ENCODE peak calls at places on chromosomes 5 and 9, in five cellular contexts. R is right atrium auricular region; V is NCI-H1105 treated with DMSO at 0.1 percent for 48 hours; D is CD8-positive, alpha-beta T cell; W is GM04503. Z is an unnamed sample.
A peak's percentile ranks its signal among the peaks of the same experiment; 100 is the strongest.

GRCh38 chr9:19184144-19184917 is 46.2 kb upstream of the DENND4C start:
- DNase-seq in R (peak; percentile 95), V (no peak), D (peak; percentile 82), W (peak; percentile 64), Z (peak; percentile 93)

GRCh38 chr5:60382761-60383160 is 317.2 kb downstream of the DEPDC1B start:
- DNase-seq in R (no peak), V (peak; percentile 7), D (no peak), W (peak; percentile 10), Z (peak; percentile 65)

GRCh38 chr5:83077662-83078261 is 415 bp downstream of the XRCC4 start:
- DNase-seq in R (no peak), V (no peak), D (no peak), W (no peak), Z (peak; percentile 37)

GRCh38 chr5:2254404-2254803 is 371.7 kb upstream of the IRX4 start:
- DNase-seq in R (no peak), V (no peak), D (no peak), W (no peak), Z (no peak)

GRCh38 chr9:94030318-94031179 is 53.7 kb upstream of the PTPDC1 start:
- DNase-seq in R (peak; percentile 90), V (peak; percentile 79), D (peak; percentile 80), W (peak; percentile 40), Z (peak; percentile 87)

GRCh38 chr5:104088876-104089778 is 526.5 kb upstream of the NUDT12 start:
- DNase-seq in R (no peak), V (no peak), D (no peak), W (peak; percentile 35), Z (peak; percentile 64)

GRCh38 chr9:104860280-104860679 is 67.7 kb downstream of the ABCA1 start:
- DNase-seq in R (no peak), V (no peak), D (no peak), W (no peak), Z (no peak)

GRCh38 chr5:72921886-72922285 is 34.0 kb upstream of the FCHO2 start:
- DNase-seq in R (no peak), V (no peak), D (no peak), W (no peak), Z (no peak)

GRCh38 chr9:70113403-70114022 is 69.9 kb downstream of the MAMDC2 start:
- DNase-seq in R (peak; percentile 77), V (peak; percentile 51), D (no peak), W (no peak), Z (peak; percentile 67)

GRCh38 chr5:155772009-155772662 is 554.8 kb upstream of the SGCD start:
- DNase-seq in R (no peak), V (no peak), D (no peak), W (no peak), Z (no peak)

GRCh38 chr5:2181164-2181956 is 298.6 kb upstream of the IRX4 start:
- DNase-seq in R (no peak), V (no peak), D (no peak), W (no peak), Z (no peak)

GRCh38 chr5:177049285-177049684 is 26.8 kb downstream of the ZNF346 start:
- DNase-seq in R (no peak), V (no peak), D (no peak), W (no peak), Z (peak; percentile 7)

GRCh38 chr9:89564257-89564878 is 40.4 kb upstream of the GADD45G start:
- DNase-seq in R (no peak), V (no peak), D (no peak), W (no peak), Z (no peak)

GRCh38 chr5:122478741-122479459 is 166.9 kb downstream of the SNCAIP start:
- DNase-seq in R (no peak), V (no peak), D (no peak), W (no peak), Z (no peak)

GRCh38 chr9:131276891-131277672 is 772 bp upstream of the FAM78A start:
- DNase-seq in R (no peak), V (no peak), D (peak; percentile 42), W (no peak), Z (no peak)

GRCh38 chr5:21649969-21650368 is 1203.2 kb downstream of the CDH12 start:
- DNase-seq in R (no peak), V (peak; percentile 28), D (no peak), W (no peak), Z (no peak)

GRCh38 chr5:111655169-111655924 is 101.6 kb downstream of the NREP start:
- DNase-seq in R (no peak), V (no peak), D (no peak), W (peak; percentile 62), Z (peak; percentile 4)

GRCh38 chr5:108339220-108339619 is 42.7 kb downstream of the FBXL17 start:
- DNase-seq in R (no peak), V (no peak), D (no peak), W (no peak), Z (no peak)

GRCh38 chr9:133841167-133841812 is 103.1 kb upstream of the SARDH start:
- DNase-seq in R (no peak), V (no peak), D (no peak), W (no peak), Z (no peak)

GRCh38 chr9:98521141-98521540 is 187.6 kb downstream of the GABBR2 start:
- DNase-seq in R (no peak), V (no peak), D (no peak), W (peak; percentile 76), Z (peak; percentile 90)

GRCh38 chr5:82562696-82563240 is 284.6 kb upstream of the RPS23 start:
- DNase-seq in R (no peak), V (no peak), D (no peak), W (no peak), Z (no peak)

GRCh38 chr5:151696470-151697061 is 9.9 kb upstream of the SPARC start:
- DNase-seq in R (peak; percentile 90), V (no peak), D (no peak), W (peak; percentile 97), Z (peak; percentile 95)

GRCh38 chr5:93433422-93433821 is 147.6 kb downstream of the NR2F1-AS1 start:
- DNase-seq in R (no peak), V (no peak), D (no peak), W (peak; percentile 16), Z (peak; percentile 91)

Z was measured in HCEC 1CT.